ENCODE peak calls at places on chromosome 10, in eight cellular contexts. One of them, this sample, is unnamed.

GRCh38 chr10:43680035-43680434 is 31.4 kb upstream of the ZNF32 start:
- DNase-seq in B cell: no peak
- DNase-seq in retinal pigment epithelial cell: no peak
- DNase-seq in brain microvascular endothelial cell: peak; percentile 37
- DNase-seq in psoas muscle: no peak
- DNase-seq in epithelial cell of esophagus: peak; percentile 12
- DNase-seq in progenitor cell of endocrine pancreas: no peak
- DNase-seq in fibroblast of the aortic adventitia: peak; percentile 36
- DNase-seq in this sample: peak; percentile 21

GRCh38 chr10:28137907-28138880 is 139.3 kb upstream of the ODAD2 start:
- DNase-seq in psoas muscle: no peak
- DNase-seq in retinal pigment epithelial cell: peak; percentile 45
- DNase-seq in fibroblast of the aortic adventitia: no peak
- DNase-seq in epithelial cell of esophagus: peak; percentile 3
- DNase-seq in brain microvascular endothelial cell: peak; percentile 23
- DNase-seq in progenitor cell of endocrine pancreas: no peak
- DNase-seq in B cell: no peak
- DNase-seq in this sample: peak; percentile 63

GRCh38 chr10:64097391-64098122 is 576.4 kb downstream of the REEP3 start:
- DNase-seq in psoas muscle: no peak
- DNase-seq in B cell: no peak
- DNase-seq in retinal pigment epithelial cell: no peak
- DNase-seq in brain microvascular endothelial cell: no peak
- DNase-seq in epithelial cell of esophagus: no peak
- DNase-seq in progenitor cell of endocrine pancreas: no peak
- DNase-seq in fibroblast of the aortic adventitia: no peak
- DNase-seq in this sample: no peak

GRCh38 chr10:22599048-22599561 is 115.3 kb downstream of the PIP4K2A start:
- DNase-seq in brain microvascular endothelial cell: peak; percentile 34
- DNase-seq in fibroblast of the aortic adventitia: peak; percentile 79
- DNase-seq in B cell: no peak
- DNase-seq in psoas muscle: no peak
- DNase-seq in progenitor cell of endocrine pancreas: no peak
- DNase-seq in epithelial cell of esophagus: peak; percentile 44
- DNase-seq in retinal pigment epithelial cell: no peak
- DNase-seq in this sample: peak; percentile 75

GRCh38 chr10:125190414-125190813 is 30.1 kb upstream of the CTBP2 start:
- DNase-seq in retinal pigment epithelial cell: no peak
- DNase-seq in psoas muscle: no peak
- DNase-seq in epithelial cell of esophagus: no peak
- DNase-seq in B cell: no peak
- DNase-seq in progenitor cell of endocrine pancreas: no peak
- DNase-seq in fibroblast of the aortic adventitia: no peak
- DNase-seq in brain microvascular endothelial cell: no peak
- DNase-seq in this sample: no peak

GRCh38 chr10:121235692-121236091 is 362.6 kb downstream of the FGFR2 start:
- DNase-seq in B cell: no peak
- DNase-seq in brain microvascular endothelial cell: no peak
- DNase-seq in retinal pigment epithelial cell: no peak
- DNase-seq in psoas muscle: no peak
- DNase-seq in progenitor cell of endocrine pancreas: no peak
- DNase-seq in fibroblast of the aortic adventitia: no peak
- DNase-seq in epithelial cell of esophagus: no peak
- DNase-seq in this sample: no peak

GRCh38 chr10:33163941-33164824 is 170.3 kb downstream of the NRP1 start:
- DNase-seq in psoas muscle: no peak
- DNase-seq in brain microvascular endothelial cell: peak; percentile 38
- DNase-seq in fibroblast of the aortic adventitia: no peak
- DNase-seq in retinal pigment epithelial cell: peak; percentile 39
- DNase-seq in epithelial cell of esophagus: peak; percentile 19
- DNase-seq in B cell: no peak
- DNase-seq in progenitor cell of endocrine pancreas: no peak
- DNase-seq in this sample: no peak

GRCh38 chr10:2798340-2798739 is 269.0 kb upstream of the PFKP start:
- DNase-seq in fibroblast of the aortic adventitia: no peak
- DNase-seq in brain microvascular endothelial cell: no peak
- DNase-seq in epithelial cell of esophagus: no peak
- DNase-seq in B cell: no peak
- DNase-seq in progenitor cell of endocrine pancreas: no peak
- DNase-seq in psoas muscle: no peak
- DNase-seq in retinal pigment epithelial cell: no peak
- DNase-seq in this sample: no peak

GRCh38 chr10:131031346-131031745 is 280.2 kb downstream of the TCERG1L start:
- DNase-seq in brain microvascular endothelial cell: no peak
- DNase-seq in psoas muscle: no peak
- DNase-seq in fibroblast of the aortic adventitia: no peak
- DNase-seq in epithelial cell of esophagus: no peak
- DNase-seq in B cell: no peak
- DNase-seq in progenitor cell of endocrine pancreas: no peak
- DNase-seq in retinal pigment epithelial cell: no peak
- DNase-seq in this sample: no peak

GRCh38 chr10:126065751-126066150 is 169.4 kb downstream of the FANK1 start:
- DNase-seq in fibroblast of the aortic adventitia: peak; percentile 66
- DNase-seq in psoas muscle: no peak
- DNase-seq in B cell: no peak
- DNase-seq in epithelial cell of esophagus: peak; percentile 78
- DNase-seq in retinal pigment epithelial cell: peak; percentile 83
- DNase-seq in brain microvascular endothelial cell: no peak
- DNase-seq in progenitor cell of endocrine pancreas: no peak
- DNase-seq in this sample: no peak

GRCh38 chr10:22700489-22700888 is 13.9 kb downstream of the PIP4K2A start:
- DNase-seq in epithelial cell of esophagus: no peak
- DNase-seq in progenitor cell of endocrine pancreas: no peak
- DNase-seq in retinal pigment epithelial cell: no peak
- DNase-seq in psoas muscle: no peak
- DNase-seq in brain microvascular endothelial cell: no peak
- DNase-seq in fibroblast of the aortic adventitia: no peak
- DNase-seq in B cell: no peak
- DNase-seq in this sample: no peak

GRCh38 chr10:48791267-48791928 is 106.7 kb downstream of the WDFY4 start:
- DNase-seq in B cell: no peak
- DNase-seq in brain microvascular endothelial cell: no peak
- DNase-seq in psoas muscle: no peak
- DNase-seq in retinal pigment epithelial cell: peak; percentile 67
- DNase-seq in epithelial cell of esophagus: peak; percentile 15
- DNase-seq in progenitor cell of endocrine pancreas: no peak
- DNase-seq in fibroblast of the aortic adventitia: no peak
- DNase-seq in this sample: no peak

GRCh38 chr10:94630017-94630688 is 53.4 kb upstream of the CYP2C18 start:
- DNase-seq in retinal pigment epithelial cell: no peak
- DNase-seq in brain microvascular endothelial cell: no peak
- DNase-seq in fibroblast of the aortic adventitia: peak; percentile 51
- DNase-seq in B cell: peak; percentile 3
- DNase-seq in progenitor cell of endocrine pancreas: no peak
- DNase-seq in psoas muscle: no peak
- DNase-seq in epithelial cell of esophagus: peak; percentile 41
- DNase-seq in this sample: peak; percentile 14

GRCh38 chr10:72455889-72456588 is 101.3 kb upstream of the DNAJB12 start:
- DNase-seq in progenitor cell of endocrine pancreas: no peak
- DNase-seq in brain microvascular endothelial cell: no peak
- DNase-seq in fibroblast of the aortic adventitia: no peak
- DNase-seq in epithelial cell of esophagus: peak; percentile 25
- DNase-seq in psoas muscle: no peak
- DNase-seq in B cell: no peak
- DNase-seq in retinal pigment epithelial cell: peak; percentile 51
- DNase-seq in this sample: peak; percentile 20

GRCh38 chr10:100395626-100396025 is 48.6 kb downstream of the SCD start:
- DNase-seq in B cell: no peak
- DNase-seq in fibroblast of the aortic adventitia: no peak
- DNase-seq in progenitor cell of endocrine pancreas: no peak
- DNase-seq in epithelial cell of esophagus: no peak
- DNase-seq in retinal pigment epithelial cell: no peak
- DNase-seq in brain microvascular endothelial cell: no peak
- DNase-seq in psoas muscle: no peak
- DNase-seq in this sample: no peak

DNA sequence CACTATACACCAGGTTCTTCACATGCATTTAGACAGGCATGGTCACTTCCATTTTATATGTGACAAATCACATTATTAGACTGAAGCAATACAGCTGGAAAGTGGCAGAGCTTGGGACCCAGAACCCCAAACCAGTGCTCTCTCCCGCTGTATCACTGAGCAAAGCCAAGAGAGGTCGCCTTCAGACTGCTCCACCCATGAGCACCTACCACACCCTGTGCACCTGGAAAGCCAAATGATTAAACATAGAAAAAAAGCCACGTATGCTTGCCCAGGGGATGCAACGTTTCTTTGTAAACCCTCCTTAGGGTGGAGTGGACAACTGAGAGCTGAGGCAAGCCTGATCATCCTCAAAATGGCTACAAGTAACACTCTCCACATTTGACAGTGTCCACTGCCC is 72.5 kb downstream of the CCDC6 start:
- DNase-seq in B cell: peak; percentile 35
- DNase-seq in epithelial cell of esophagus: no peak
- DNase-seq in retinal pigment epithelial cell: no peak
- DNase-seq in psoas muscle: no peak
- DNase-seq in progenitor cell of endocrine pancreas: no peak
- DNase-seq in brain microvascular endothelial cell: no peak
- DNase-seq in fibroblast of the aortic adventitia: no peak
- DNase-seq in this sample: no peak
- TF ChIP-seq CTCF in B cell: no peak
- TF ChIP-seq CTCF in epithelial cell of esophagus: peak; percentile 13
- TF ChIP-seq CTCF in retinal pigment epithelial cell: no peak
- TF ChIP-seq CTCF in psoas muscle: no peak
- TF ChIP-seq CTCF in progenitor cell of endocrine pancreas: no peak
- TF ChIP-seq CTCF in brain microvascular endothelial cell: no peak
- TF ChIP-seq CTCF in fibroblast of the aortic adventitia: no peak
- TF ChIP-seq CTCF in this sample: no peak

DNA sequence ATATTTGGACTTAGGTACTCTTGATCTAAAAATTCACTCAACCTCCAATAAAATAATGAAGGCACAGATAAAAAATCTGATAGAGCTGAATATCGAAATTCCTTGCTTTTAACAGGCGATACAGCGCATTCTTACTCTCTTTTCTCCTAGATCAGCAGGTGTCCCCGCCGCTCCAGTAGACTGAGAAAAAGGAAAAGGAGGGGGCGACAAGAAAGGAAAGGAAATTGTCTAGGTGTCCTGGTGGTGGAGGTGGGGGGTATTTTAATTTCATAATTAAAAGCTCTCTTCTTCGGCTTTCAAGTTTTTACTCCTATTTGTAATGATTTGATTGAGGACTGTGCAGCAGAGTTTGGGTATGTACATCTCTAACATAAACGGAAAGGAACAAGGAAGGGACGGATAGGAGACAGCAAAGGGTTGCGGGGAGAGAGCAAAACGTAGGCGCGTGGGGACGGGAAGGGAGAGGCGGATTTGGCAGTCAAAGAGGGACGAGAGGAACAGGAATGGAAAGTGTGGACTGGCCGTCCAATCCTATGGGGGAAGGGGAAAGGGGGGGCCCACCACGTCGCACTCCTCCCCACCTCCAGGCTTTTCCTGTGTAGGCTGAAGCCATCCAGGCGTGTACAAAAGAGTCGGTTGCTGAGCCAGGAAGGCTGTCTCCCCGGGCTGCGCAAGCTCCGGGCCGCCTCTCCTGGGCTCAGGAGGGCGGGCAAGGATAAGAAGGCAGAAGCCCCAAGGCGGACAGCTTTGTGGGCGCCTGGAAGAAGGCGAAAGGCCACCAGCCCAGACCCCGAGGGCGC is 875 bp upstream of the HECTD2 start:
- DNase-seq in psoas muscle: peak; percentile 90
- DNase-seq in brain microvascular endothelial cell: peak; percentile 73
- DNase-seq in progenitor cell of endocrine pancreas: peak; percentile 57
- DNase-seq in fibroblast of the aortic adventitia: peak; percentile 88
- DNase-seq in B cell: no peak
- DNase-seq in retinal pigment epithelial cell: no peak
- DNase-seq in epithelial cell of esophagus: peak; percentile 61
- DNase-seq in this sample: peak; percentile 82
- TF ChIP-seq CTCF in psoas muscle: no peak
- TF ChIP-seq CTCF in brain microvascular endothelial cell: peak; percentile 14
- TF ChIP-seq CTCF in progenitor cell of endocrine pancreas: no peak
- TF ChIP-seq CTCF in fibroblast of the aortic adventitia: no peak
- TF ChIP-seq CTCF in B cell: no peak
- TF ChIP-seq CTCF in retinal pigment epithelial cell: no peak
- TF ChIP-seq CTCF in epithelial cell of esophagus: peak; percentile 1
- TF ChIP-seq CTCF in this sample: no peak

DNA sequence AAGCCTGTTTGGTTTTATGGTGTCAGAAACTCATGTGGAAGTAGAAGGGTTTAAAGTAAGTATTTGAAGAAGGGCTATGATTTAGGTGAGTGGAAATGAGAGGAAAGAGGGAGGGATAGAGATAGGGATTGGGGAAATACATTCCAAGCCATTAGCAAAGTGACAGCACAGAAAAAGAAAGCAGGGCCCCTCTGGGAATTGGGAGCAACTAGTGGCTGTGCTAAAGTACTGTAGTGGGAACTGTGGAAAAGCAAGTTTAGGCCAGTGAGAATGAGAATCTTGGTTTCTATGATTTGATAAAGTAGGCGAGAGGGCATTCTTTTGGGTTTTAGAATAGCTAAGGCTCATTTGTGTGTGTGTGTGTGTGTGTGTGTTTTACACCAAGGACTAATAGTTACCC is 5.0 kb downstream of the PRKG1 start:
- DNase-seq in retinal pigment epithelial cell: no peak
- DNase-seq in B cell: no peak
- DNase-seq in psoas muscle: no peak
- DNase-seq in progenitor cell of endocrine pancreas: no peak
- DNase-seq in epithelial cell of esophagus: no peak
- DNase-seq in brain microvascular endothelial cell: no peak
- DNase-seq in fibroblast of the aortic adventitia: no peak
- DNase-seq in this sample: no peak
- TF ChIP-seq CTCF in retinal pigment epithelial cell: no peak
- TF ChIP-seq CTCF in B cell: no peak
- TF ChIP-seq CTCF in psoas muscle: no peak
- TF ChIP-seq CTCF in progenitor cell of endocrine pancreas: no peak
- TF ChIP-seq CTCF in epithelial cell of esophagus: no peak
- TF ChIP-seq CTCF in brain microvascular endothelial cell: no peak
- TF ChIP-seq CTCF in fibroblast of the aortic adventitia: no peak
- TF ChIP-seq CTCF in this sample: no peak

GRCh38 chr10:89535185-89536012 is at the start of gene SLC16A12:
- DNase-seq in brain microvascular endothelial cell: no peak
- DNase-seq in B cell: no peak
- DNase-seq in epithelial cell of esophagus: peak; percentile 6
- DNase-seq in retinal pigment epithelial cell: no peak
- DNase-seq in fibroblast of the aortic adventitia: no peak
- DNase-seq in progenitor cell of endocrine pancreas: peak; percentile 66
- DNase-seq in psoas muscle: peak; percentile 55
- DNase-seq in this sample: peak; percentile 19
- TF ChIP-seq CTCF in brain microvascular endothelial cell: no peak
- TF ChIP-seq CTCF in B cell: no peak
- TF ChIP-seq CTCF in epithelial cell of esophagus: no peak
- TF ChIP-seq CTCF in retinal pigment epithelial cell: no peak
- TF ChIP-seq CTCF in fibroblast of the aortic adventitia: no peak
- TF ChIP-seq CTCF in progenitor cell of endocrine pancreas: peak; percentile 57
- TF ChIP-seq CTCF in psoas muscle: no peak
- TF ChIP-seq CTCF in this sample: no peak

DNA sequence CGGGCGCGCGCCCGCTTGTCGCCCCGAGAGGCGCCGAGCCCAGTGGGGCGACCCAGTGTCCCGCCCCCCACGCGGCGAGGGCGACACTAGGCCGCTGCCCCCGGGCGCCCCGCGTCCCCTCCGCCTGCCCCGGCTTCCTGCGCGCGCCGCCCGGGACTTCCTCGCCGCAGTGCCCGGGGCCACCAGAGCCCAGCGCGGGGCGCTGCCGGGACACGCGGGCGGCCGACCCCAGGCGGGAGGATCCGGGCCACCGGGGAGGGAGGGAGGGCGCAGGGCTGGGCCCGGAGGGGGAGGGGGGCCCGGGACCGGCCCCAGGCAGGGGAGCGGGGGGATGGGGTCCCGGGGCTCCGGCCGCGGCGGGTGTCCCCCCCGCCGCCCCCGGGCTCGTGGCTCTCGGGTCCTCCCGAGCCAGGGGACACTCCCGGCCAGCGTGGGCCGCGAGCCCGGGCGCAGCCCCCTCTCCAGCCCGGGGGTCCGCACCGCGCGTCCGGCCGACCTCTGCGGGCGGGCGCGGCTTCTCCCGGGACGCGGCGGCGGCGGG is 435 bp upstream of the PWWP2B start:
- DNase-seq in B cell: peak; percentile 92
- DNase-seq in retinal pigment epithelial cell: no peak
- DNase-seq in brain microvascular endothelial cell: no peak
- DNase-seq in epithelial cell of esophagus: peak; percentile 40
- DNase-seq in psoas muscle: peak; percentile 89
- DNase-seq in progenitor cell of endocrine pancreas: peak; percentile 62
- DNase-seq in fibroblast of the aortic adventitia: no peak
- DNase-seq in this sample: peak; percentile 54
- TF ChIP-seq CTCF in B cell: peak; percentile 39
- TF ChIP-seq CTCF in retinal pigment epithelial cell: no peak
- TF ChIP-seq CTCF in brain microvascular endothelial cell: peak; percentile 24
- TF ChIP-seq CTCF in epithelial cell of esophagus: no peak
- TF ChIP-seq CTCF in psoas muscle: peak; percentile 38
- TF ChIP-seq CTCF in progenitor cell of endocrine pancreas: peak; percentile 55
- TF ChIP-seq CTCF in fibroblast of the aortic adventitia: peak; percentile 17
- TF ChIP-seq CTCF in this sample: peak; percentile 25

This sample was measured in fibroblast of villous mesenchyme.